ENCODE peak calls at places on chromosome 21, in five cellular contexts. One of them, this sample, is unnamed.

GRCh38 chr21:31347435-31348032 is 3.5 kb upstream of the TIAM1 start:
- DNase-seq in cardiac fibroblast: peak; percentile 61
- DNase-seq in fibroblast of villous mesenchyme: peak; percentile 27
- DNase-seq in ovary: no peak
- DNase-seq in stomach: no peak
- DNase-seq in this sample: no peak

GRCh38 chr21:27132270-27132669 is 165.4 kb upstream of the ADAMTS5 start:
- DNase-seq in cardiac fibroblast: peak; percentile 61
- DNase-seq in fibroblast of villous mesenchyme: peak; percentile 69
- DNase-seq in ovary: no peak
- DNase-seq in stomach: no peak
- DNase-seq in this sample: no peak

GRCh38 chr21:16870116-16870515 is 642.7 kb upstream of the CXADR start:
- DNase-seq in cardiac fibroblast: peak; percentile 47
- DNase-seq in fibroblast of villous mesenchyme: peak; percentile 76
- DNase-seq in ovary: no peak
- DNase-seq in stomach: no peak
- DNase-seq in this sample: no peak

GRCh38 chr21:35635261-35635660 is 425.1 kb downstream of the SETD4 start:
- DNase-seq in cardiac fibroblast: peak; percentile 97
- DNase-seq in fibroblast of villous mesenchyme: peak; percentile 48
- DNase-seq in ovary: no peak
- DNase-seq in stomach: no peak
- DNase-seq in this sample: no peak

GRCh38 chr21:34857874-34858273 is 189.1 kb downstream of the CLIC6 start:
- DNase-seq in cardiac fibroblast: no peak
- DNase-seq in fibroblast of villous mesenchyme: no peak
- DNase-seq in ovary: no peak
- DNase-seq in stomach: no peak
- DNase-seq in this sample: no peak

GRCh38 chr21:35475006-35475405 is 425.9 kb upstream of the RUNX1 start:
- DNase-seq in cardiac fibroblast: peak; percentile 60
- DNase-seq in fibroblast of villous mesenchyme: no peak
- DNase-seq in ovary: no peak
- DNase-seq in stomach: no peak
- DNase-seq in this sample: no peak

GRCh38 chr21:30209571-30209970 is 6.3 kb downstream of the CLDN8 start:
- DNase-seq in cardiac fibroblast: no peak
- DNase-seq in fibroblast of villous mesenchyme: no peak
- DNase-seq in ovary: no peak
- DNase-seq in stomach: no peak
- DNase-seq in this sample: no peak

GRCh38 chr21:39660596-39660995 is 47.9 kb downstream of the B3GALT5 start:
- DNase-seq in cardiac fibroblast: peak; percentile 9
- DNase-seq in fibroblast of villous mesenchyme: peak; percentile 84
- DNase-seq in ovary: peak; percentile 43
- DNase-seq in stomach: no peak
- DNase-seq in this sample: no peak

GRCh38 chr21:25925936-25926335 is 191.2 kb downstream of the GABPA start:
- DNase-seq in cardiac fibroblast: peak; percentile 60
- DNase-seq in fibroblast of villous mesenchyme: no peak
- DNase-seq in ovary: no peak
- DNase-seq in stomach: peak; percentile 43
- DNase-seq in this sample: no peak

GRCh38 chr21:43188181-43188580 is 19.4 kb downstream of the CRYAA start:
- DNase-seq in cardiac fibroblast: no peak
- DNase-seq in fibroblast of villous mesenchyme: no peak
- DNase-seq in ovary: no peak
- DNase-seq in stomach: no peak
- DNase-seq in this sample: no peak

GRCh38 chr21:30984897-30985296 is 53.4 kb downstream of the KRTAP19-8 start:
- DNase-seq in cardiac fibroblast: no peak
- DNase-seq in fibroblast of villous mesenchyme: no peak
- DNase-seq in ovary: no peak
- DNase-seq in stomach: no peak
- DNase-seq in this sample: no peak

GRCh38 chr21:33314096-33314495 is 10.7 kb upstream of the IFNAR1 start:
- DNase-seq in cardiac fibroblast: peak; percentile 22
- DNase-seq in fibroblast of villous mesenchyme: peak; percentile 27
- DNase-seq in ovary: no peak
- DNase-seq in stomach: no peak
- DNase-seq in this sample: no peak

GRCh38 chr21:43835061-43835460 is 30.0 kb upstream of the AGPAT3 start:
- DNase-seq in cardiac fibroblast: no peak
- DNase-seq in fibroblast of villous mesenchyme: no peak
- DNase-seq in ovary: no peak
- DNase-seq in stomach: no peak
- DNase-seq in this sample: no peak

GRCh38 chr21:34874689-34875513 is 174.2 kb downstream of the RUNX1 start:
- DNase-seq in cardiac fibroblast: no peak
- DNase-seq in fibroblast of villous mesenchyme: no peak
- DNase-seq in ovary: no peak
- DNase-seq in stomach: no peak
- DNase-seq in this sample: no peak

GRCh38 chr21:34687065-34687464 is 18.3 kb downstream of the CLIC6 start:
- DNase-seq in cardiac fibroblast: no peak
- DNase-seq in fibroblast of villous mesenchyme: no peak
- DNase-seq in ovary: no peak
- DNase-seq in stomach: no peak
- DNase-seq in this sample: no peak

GRCh38 chr21:16302851-16303282 is 573.1 kb downstream of the USP25 start:
- DNase-seq in cardiac fibroblast: peak; percentile 71
- DNase-seq in fibroblast of villous mesenchyme: peak; percentile 19
- DNase-seq in ovary: peak; percentile 70
- DNase-seq in stomach: no peak
- DNase-seq in this sample: peak; percentile 35

GRCh38 chr21:33975548-33976081 is 60.0 kb upstream of the ATP5PO start:
- DNase-seq in cardiac fibroblast: peak; percentile 73
- DNase-seq in fibroblast of villous mesenchyme: no peak
- DNase-seq in ovary: no peak
- DNase-seq in stomach: no peak
- DNase-seq in this sample: no peak

GRCh38 chr21:26587621-26588260 is 14.7 kb upstream of the CYYR1 start:
- DNase-seq in cardiac fibroblast: peak; percentile 60
- DNase-seq in fibroblast of villous mesenchyme: peak; percentile 67
- DNase-seq in ovary: no peak
- DNase-seq in stomach: no peak
- DNase-seq in this sample: no peak

GRCh38 chr21:37087188-37087587 is 14.1 kb downstream of the TTC3 start:
- DNase-seq in cardiac fibroblast: peak; percentile 82
- DNase-seq in fibroblast of villous mesenchyme: peak; percentile 75
- DNase-seq in ovary: no peak
- DNase-seq in stomach: no peak
- DNase-seq in this sample: no peak

GRCh38 chr21:37557261-37557950 is 190.8 kb downstream of the DYRK1A start:
- DNase-seq in cardiac fibroblast: no peak
- DNase-seq in fibroblast of villous mesenchyme: no peak
- DNase-seq in ovary: no peak
- DNase-seq in stomach: no peak
- DNase-seq in this sample: no peak

GRCh38 chr21:17819878-17820232 is 699 bp upstream of the C21orf91 start:
- DNase-seq in cardiac fibroblast: no peak
- DNase-seq in fibroblast of villous mesenchyme: no peak
- DNase-seq in ovary: no peak
- DNase-seq in stomach: no peak
- DNase-seq in this sample: no peak

GRCh38 chr21:15164678-15165303 is 100.0 kb upstream of the NRIP1 start:
- DNase-seq in cardiac fibroblast: peak; percentile 28
- DNase-seq in fibroblast of villous mesenchyme: peak; percentile 3
- DNase-seq in ovary: no peak
- DNase-seq in stomach: no peak
- DNase-seq in this sample: no peak
- H3K4me3 ChIP-seq in cardiac fibroblast: no peak overlapping the region
- H3K4me3 ChIP-seq in fibroblast of villous mesenchyme: no peak overlapping the region
- H3K4me3 ChIP-seq in ovary: no peak overlapping the region
- H3K4me3 ChIP-seq in stomach: no peak overlapping the region
- H3K4me3 ChIP-seq in this sample: no peak overlapping the region

GRCh38 chr21:42040411-42041180 is 30.4 kb upstream of the ZBTB21 start:
- DNase-seq in cardiac fibroblast: peak; percentile 100
- DNase-seq in fibroblast of villous mesenchyme: peak; percentile 99
- DNase-seq in ovary: peak; percentile 33
- DNase-seq in stomach: no peak
- DNase-seq in this sample: peak; percentile 81
- H3K4me3 ChIP-seq in cardiac fibroblast: no peak overlapping the region
- H3K4me3 ChIP-seq in fibroblast of villous mesenchyme: no peak overlapping the region
- H3K4me3 ChIP-seq in ovary: no peak overlapping the region
- H3K4me3 ChIP-seq in stomach: no peak overlapping the region
- H3K4me3 ChIP-seq in this sample: no peak overlapping the region

GRCh38 chr21:28636988-28637691 is 355.5 kb downstream of the LTN1 start:
- DNase-seq in cardiac fibroblast: peak; percentile 94
- DNase-seq in fibroblast of villous mesenchyme: peak; percentile 55
- DNase-seq in ovary: no peak
- DNase-seq in stomach: no peak
- DNase-seq in this sample: no peak
- H3K4me3 ChIP-seq in cardiac fibroblast: no peak overlapping the region
- H3K4me3 ChIP-seq in fibroblast of villous mesenchyme: no peak overlapping the region
- H3K4me3 ChIP-seq in ovary: no peak overlapping the region
- H3K4me3 ChIP-seq in stomach: no peak overlapping the region
- H3K4me3 ChIP-seq in this sample: no peak overlapping the region

DNA sequence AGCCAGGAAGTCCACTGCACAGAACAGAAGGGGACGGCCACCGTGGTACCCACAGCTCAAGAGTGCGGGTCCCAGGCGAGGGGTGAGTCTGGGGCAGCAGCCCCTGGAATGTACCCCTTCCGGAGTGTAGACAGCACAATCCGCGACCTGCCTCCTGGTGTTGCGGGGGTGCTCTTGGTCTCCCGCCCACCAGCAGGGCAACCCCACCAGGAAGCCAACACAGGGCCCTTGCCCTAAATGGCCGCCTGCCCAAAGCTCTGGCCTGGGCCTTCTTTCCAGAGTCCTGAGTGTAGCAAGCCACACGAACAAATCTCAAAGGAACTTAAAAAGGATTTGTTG is 1.1 kb upstream of the SLC19A1 start:
- DNase-seq in cardiac fibroblast: no peak
- DNase-seq in fibroblast of villous mesenchyme: no peak
- DNase-seq in ovary: peak; percentile 25
- DNase-seq in stomach: peak; percentile 28
- DNase-seq in this sample: peak; percentile 76
- H3K4me3 ChIP-seq in cardiac fibroblast: no peak overlapping the region
- H3K4me3 ChIP-seq in fibroblast of villous mesenchyme: no peak overlapping the region
- H3K4me3 ChIP-seq in ovary: no peak overlapping the region
- H3K4me3 ChIP-seq in stomach: peak overlapping the region; percentile 83
- H3K4me3 ChIP-seq in this sample: no peak overlapping the region